ENCODE peak calls at places on chromosome 2, in four cellular contexts. One of them, this sample, is unnamed.
A peak's percentile ranks its signal among the peaks of the same experiment; 100 is the strongest.

GRCh38 chr2:138122891-138123290 is 158.6 kb downstream of the HNMT start:
- DNase-seq in spleen: no peak
- DNase-seq in K562: no peak
- DNase-seq in endothelial cell of umbilical vein: no peak
- DNase-seq in this sample: no peak

GRCh38 chr2:18918280-18918679 is 328.9 kb upstream of the NT5C1B start:
- DNase-seq in endothelial cell of umbilical vein: no peak
- DNase-seq in K562: no peak
- DNase-seq in spleen: no peak
- DNase-seq in this sample: no peak

GRCh38 chr2:136025057-136025973 is 39.9 kb upstream of the DARS1 start:
- DNase-seq in spleen: peak; percentile 93
- DNase-seq in endothelial cell of umbilical vein: peak; percentile 43
- DNase-seq in K562: peak; percentile 43
- DNase-seq in this sample: peak; percentile 92

GRCh38 chr2:28325567-28326468 is 66.8 kb upstream of the FOSL2 start:
- DNase-seq in endothelial cell of umbilical vein: no peak
- DNase-seq in K562: peak; percentile 16
- DNase-seq in spleen: no peak
- DNase-seq in this sample: no peak

GRCh38 chr2:170369894-170370293 is 191.9 kb downstream of the MYO3B start:
- DNase-seq in spleen: no peak
- DNase-seq in endothelial cell of umbilical vein: peak; percentile 42
- DNase-seq in K562: peak; percentile 51
- DNase-seq in this sample: no peak

GRCh38 chr2:201411421-201411820 is 39.8 kb downstream of the TRAK2 start:
- DNase-seq in spleen: no peak
- DNase-seq in endothelial cell of umbilical vein: no peak
- DNase-seq in K562: no peak
- DNase-seq in this sample: no peak

GRCh38 chr2:134310450-134311079 is 56.7 kb downstream of the MGAT5 start:
- DNase-seq in K562: no peak
- DNase-seq in endothelial cell of umbilical vein: peak; percentile 84
- DNase-seq in spleen: no peak
- DNase-seq in this sample: no peak

GRCh38 chr2:9234680-9235387 is 28.2 kb downstream of the ASAP2 start:
- DNase-seq in endothelial cell of umbilical vein: peak; percentile 95
- DNase-seq in K562: peak; percentile 61
- DNase-seq in spleen: no peak
- DNase-seq in this sample: peak; percentile 45

GRCh38 chr2:73414651-73415050 is 29.0 kb downstream of the ALMS1 start:
- DNase-seq in endothelial cell of umbilical vein: no peak
- DNase-seq in K562: no peak
- DNase-seq in spleen: no peak
- DNase-seq in this sample: no peak

GRCh38 chr2:28654286-28654980 is 97.2 kb upstream of the PPP1CB start:
- DNase-seq in K562: no peak
- DNase-seq in endothelial cell of umbilical vein: no peak
- DNase-seq in spleen: no peak
- DNase-seq in this sample: no peak

GRCh38 chr2:44954902-44955592 is 13.5 kb downstream of the SIX3 start:
- DNase-seq in spleen: no peak
- DNase-seq in endothelial cell of umbilical vein: no peak
- DNase-seq in K562: no peak
- DNase-seq in this sample: peak; percentile 53

GRCh38 chr2:23626701-23627181 is 241.8 kb downstream of the KLHL29 start:
- DNase-seq in endothelial cell of umbilical vein: no peak
- DNase-seq in K562: no peak
- DNase-seq in spleen: peak; percentile 55
- DNase-seq in this sample: no peak

GRCh38 chr2:100259991-100260390 is 62.3 kb downstream of the LONRF2 start:
- DNase-seq in spleen: no peak
- DNase-seq in endothelial cell of umbilical vein: no peak
- DNase-seq in K562: no peak
- DNase-seq in this sample: no peak

GRCh38 chr2:24304098-24304497 is 56.2 kb downstream of the ITSN2 start:
- DNase-seq in endothelial cell of umbilical vein: peak; percentile 50
- DNase-seq in K562: peak; percentile 26
- DNase-seq in spleen: no peak
- DNase-seq in this sample: peak; percentile 87

GRCh38 chr2:133489641-133490411 is 78.4 kb downstream of the NCKAP5 start:
- DNase-seq in spleen: no peak
- DNase-seq in K562: no peak
- DNase-seq in endothelial cell of umbilical vein: no peak
- DNase-seq in this sample: peak; percentile 29

GRCh38 chr2:197997083-197997541 is 192.7 kb downstream of the PLCL1 start:
- DNase-seq in endothelial cell of umbilical vein: no peak
- DNase-seq in spleen: no peak
- DNase-seq in K562: peak; percentile 65
- DNase-seq in this sample: no peak

GRCh38 chr2:210630904-210631560 is 74.6 kb downstream of the CPS1 start:
- DNase-seq in spleen: no peak
- DNase-seq in K562: no peak
- DNase-seq in endothelial cell of umbilical vein: no peak
- DNase-seq in this sample: no peak

GRCh38 chr2:69059731-69060290 is 46.8 kb downstream of the ANTXR1 start:
- DNase-seq in endothelial cell of umbilical vein: no peak
- DNase-seq in spleen: no peak
- DNase-seq in K562: no peak
- DNase-seq in this sample: no peak

GRCh38 chr2:239803764-239804111 is 221.4 kb downstream of the NDUFA10 start:
- DNase-seq in K562: no peak
- DNase-seq in spleen: no peak
- DNase-seq in endothelial cell of umbilical vein: no peak
- DNase-seq in this sample: no peak

GRCh38 chr2:170924969-170925368 is 4.1 kb upstream of the GORASP2 start:
- DNase-seq in spleen: no peak
- DNase-seq in endothelial cell of umbilical vein: no peak
- DNase-seq in K562: no peak
- DNase-seq in this sample: no peak

GRCh38 chr2:96413067-96413722 is 77.6 kb downstream of the NCAPH start:
- DNase-seq in spleen: no peak
- DNase-seq in K562: no peak
- DNase-seq in endothelial cell of umbilical vein: no peak
- DNase-seq in this sample: no peak

GRCh38 chr2:206011795-206012194 is 74.2 kb downstream of the INO80D start:
- DNase-seq in endothelial cell of umbilical vein: peak; percentile 26
- DNase-seq in spleen: no peak
- DNase-seq in K562: no peak
- DNase-seq in this sample: no peak

GRCh38 chr2:190468814-190469569 is 60.8 kb downstream of the MFSD6 start:
- DNase-seq in spleen: no peak
- DNase-seq in endothelial cell of umbilical vein: peak; percentile 98
- DNase-seq in K562: peak; percentile 86
- DNase-seq in this sample: no peak

GRCh38 chr2:31365348-31365747 is 49.2 kb downstream of the XDH start:
- DNase-seq in K562: no peak
- DNase-seq in endothelial cell of umbilical vein: no peak
- DNase-seq in spleen: no peak
- DNase-seq in this sample: no peak

GRCh38 chr2:67846341-67847070 is 216.3 kb downstream of the C1D start:
- DNase-seq in K562: peak; percentile 72
- DNase-seq in endothelial cell of umbilical vein: peak; percentile 96
- DNase-seq in spleen: no peak
- DNase-seq in this sample: no peak
- TF ChIP-seq POLR2AphosphoS5 in K562: no peak
- TF ChIP-seq POLR2AphosphoS5 in endothelial cell of umbilical vein: peak; percentile 14
- TF ChIP-seq POLR2AphosphoS5 in spleen: no peak
- TF ChIP-seq POLR2AphosphoS5 in this sample: no peak

DNA sequence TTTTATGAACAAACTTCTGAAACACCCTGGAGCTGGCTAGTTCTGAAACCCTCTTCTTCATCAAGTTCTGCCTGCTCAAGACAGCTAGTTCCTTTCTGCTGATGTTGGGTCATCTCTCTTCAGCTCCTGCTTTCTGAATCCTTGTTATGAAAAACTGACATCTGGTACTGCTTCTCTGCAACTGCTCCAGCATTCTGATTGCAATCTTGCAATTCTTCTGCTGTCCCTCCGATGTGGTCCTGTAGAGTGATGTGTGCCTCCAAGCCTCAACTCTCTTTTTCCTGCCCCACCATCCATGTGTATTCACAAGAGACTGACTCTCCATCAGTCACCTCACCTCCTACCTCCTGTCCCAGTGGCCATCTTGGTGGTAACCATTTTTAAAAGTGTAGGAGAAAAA is 21.8 kb downstream of the COL6A3 start:
- DNase-seq in endothelial cell of umbilical vein: no peak
- DNase-seq in K562: no peak
- DNase-seq in spleen: no peak
- DNase-seq in this sample: no peak
- H3K27me3 ChIP-seq in endothelial cell of umbilical vein: peaks cover 3% of the 10 kb centered on the region
- H3K27me3 ChIP-seq in K562: peaks cover 6% of the 10 kb centered on the region
- H3K27me3 ChIP-seq in spleen: no peaks in the 10 kb centered on the region
- H3K27me3 ChIP-seq in this sample: no peaks in the 10 kb centered on the region

GRCh38 chr2:46311651-46312223 is 14.5 kb downstream of the EPAS1 start:
- DNase-seq in endothelial cell of umbilical vein: no peak
- DNase-seq in spleen: no peak
- DNase-seq in K562: no peak
- DNase-seq in this sample: no peak

GRCh38 chr2:46317092-46317486 is 19.9 kb downstream of the EPAS1 start:
- DNase-seq in spleen: no peak
- DNase-seq in endothelial cell of umbilical vein: no peak
- DNase-seq in K562: no peak
- DNase-seq in this sample: no peak

GRCh38 chr2:46313063-46313462 is 15.9 kb downstream of the EPAS1 start:
- DNase-seq in spleen: no peak
- DNase-seq in endothelial cell of umbilical vein: no peak
- DNase-seq in K562: no peak
- DNase-seq in this sample: no peak

GRCh38 chr2:46315103-46315890 is 18.1 kb downstream of the EPAS1 start:
- DNase-seq in spleen: peak; percentile 79
- DNase-seq in K562: peak; percentile 92
- DNase-seq in endothelial cell of umbilical vein: peak; percentile 97
- DNase-seq in this sample: no peak

GRCh38 chr2:46314065-46314835 is 17.0 kb downstream of the EPAS1 start:
- DNase-seq in endothelial cell of umbilical vein: no peak
- DNase-seq in spleen: no peak
- DNase-seq in K562: no peak
- DNase-seq in this sample: no peak
- TF ChIP-seq POLR2A in endothelial cell of umbilical vein: no peak
- TF ChIP-seq POLR2A in spleen: no peak
- TF ChIP-seq POLR2A in K562: no peak
- TF ChIP-seq POLR2A in this sample: no peak

GRCh38 chr2:59680863-59681262 is 872.6 kb downstream of the BCL11A start:
- DNase-seq in K562: no peak
- DNase-seq in spleen: no peak
- DNase-seq in endothelial cell of umbilical vein: no peak
- DNase-seq in this sample: no peak

GRCh38 chr2:59684101-59684770 is 869.2 kb downstream of the BCL11A start:
- DNase-seq in K562: no peak
- DNase-seq in spleen: no peak
- DNase-seq in endothelial cell of umbilical vein: no peak
- DNase-seq in this sample: no peak

GRCh38 chr2:59684771-59685166 is 868.7 kb downstream of the BCL11A start:
- DNase-seq in K562: no peak
- DNase-seq in endothelial cell of umbilical vein: no peak
- DNase-seq in spleen: no peak
- DNase-seq in this sample: no peak
- TF ChIP-seq POLR2AphosphoS5 in K562: no peak
- TF ChIP-seq POLR2AphosphoS5 in endothelial cell of umbilical vein: no peak
- TF ChIP-seq POLR2AphosphoS5 in spleen: no peak
- TF ChIP-seq POLR2AphosphoS5 in this sample: no peak

DNA sequence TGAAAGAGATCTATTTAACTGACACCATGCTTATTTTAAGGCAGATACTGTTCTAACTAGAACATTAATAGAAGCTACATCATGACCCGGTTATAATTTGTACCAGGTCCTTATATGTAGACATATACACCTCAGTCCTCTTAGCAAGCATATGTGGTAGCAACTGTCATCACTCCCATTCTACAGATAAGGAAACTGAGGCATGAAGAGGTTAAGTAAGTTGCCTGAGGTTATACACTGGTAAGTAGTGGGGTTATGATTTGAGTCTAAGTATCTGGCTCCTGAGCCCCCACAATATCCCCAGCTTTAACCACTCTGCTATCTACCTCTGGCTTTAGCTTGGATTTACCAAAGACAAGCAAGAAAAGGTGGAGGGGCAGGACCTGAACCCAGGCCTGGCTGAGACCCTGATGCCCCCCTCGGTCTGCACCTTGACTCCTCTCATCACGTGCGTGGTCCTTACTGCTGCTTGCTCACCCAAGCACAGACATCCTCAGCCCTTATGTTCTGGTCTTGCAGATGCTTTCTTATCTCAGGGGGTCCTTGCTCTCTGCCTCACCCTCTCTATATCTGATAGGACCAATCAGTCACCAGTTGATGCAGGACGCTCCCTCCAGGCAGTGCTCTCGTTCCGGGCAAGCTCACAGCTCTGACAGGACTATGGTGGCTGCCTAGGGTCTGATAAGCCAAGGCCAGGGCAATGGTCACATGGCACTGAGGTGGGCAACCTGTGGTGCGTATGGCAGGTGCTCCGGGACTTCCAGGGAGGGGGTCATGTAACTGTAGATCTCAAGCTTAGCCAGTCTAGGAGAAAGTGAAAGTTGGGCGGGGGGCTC is 4.0 kb downstream of the DYSF start:
- DNase-seq in endothelial cell of umbilical vein: no peak
- DNase-seq in spleen: no peak
- DNase-seq in K562: peak; percentile 34
- DNase-seq in this sample: no peak
- H3K27me3 ChIP-seq in endothelial cell of umbilical vein: no peaks in the 10 kb centered on the region
- H3K27me3 ChIP-seq in spleen: peaks cover 9% of the 10 kb centered on the region
- H3K27me3 ChIP-seq in K562: no peaks in the 10 kb centered on the region
- H3K27me3 ChIP-seq in this sample: no peaks in the 10 kb centered on the region

This sample was measured in upper lobe of left lung.